ENCODE peak calls at places on chromosomes 7 and 10, in nine cellular contexts. One of them, this sample, is unnamed.

GRCh38 chr7:49776994-49777393 is 3.6 kb downstream of the VWC2 start:
- DNase-seq in NCI-H82: peak
- DNase-seq in stromal cell of bone marrow: no peak
- DNase-seq in adipocyte: no peak
- DNase-seq in substantia nigra: no peak
- DNase-seq in activated CD8-positive, alpha-beta memory T cell treated with anti-CD3 and anti-CD28 coated beads for 1 hour: no peak
- DNase-seq in heart left ventricle: peak
- DNase-seq in endothelial cell of umbilical vein: no peak
- DNase-seq in posterior vena cava: no peak
- DNase-seq in this sample: no peak

GRCh38 chr7:73844848-73845460 is 2.6 kb upstream of the METTL27 start:
- DNase-seq in NCI-H82: no peak
- DNase-seq in heart left ventricle: no peak
- DNase-seq in endothelial cell of umbilical vein: no peak
- DNase-seq in stromal cell of bone marrow: no peak
- DNase-seq in adipocyte: peak
- DNase-seq in activated CD8-positive, alpha-beta memory T cell treated with anti-CD3 and anti-CD28 coated beads for 1 hour: no peak
- DNase-seq in substantia nigra: no peak
- DNase-seq in posterior vena cava: no peak
- DNase-seq in this sample: no peak

GRCh38 chr10:49441488-49442476 is 45.9 kb upstream of the DRGX start:
- DNase-seq in posterior vena cava: no peak
- DNase-seq in heart left ventricle: no peak
- DNase-seq in adipocyte: no peak
- DNase-seq in activated CD8-positive, alpha-beta memory T cell treated with anti-CD3 and anti-CD28 coated beads for 1 hour: no peak
- DNase-seq in endothelial cell of umbilical vein: no peak
- DNase-seq in stromal cell of bone marrow: no peak
- DNase-seq in substantia nigra: no peak
- DNase-seq in NCI-H82: no peak
- DNase-seq in this sample: no peak

GRCh38 chr10:115992554-115992953 is 280.5 kb downstream of the GFRA1 start:
- DNase-seq in heart left ventricle: no peak
- DNase-seq in activated CD8-positive, alpha-beta memory T cell treated with anti-CD3 and anti-CD28 coated beads for 1 hour: no peak
- DNase-seq in NCI-H82: no peak
- DNase-seq in adipocyte: no peak
- DNase-seq in endothelial cell of umbilical vein: no peak
- DNase-seq in posterior vena cava: no peak
- DNase-seq in stromal cell of bone marrow: no peak
- DNase-seq in substantia nigra: no peak
- DNase-seq in this sample: no peak

GRCh38 chr10:102814873-102815661 is 22.1 kb downstream of the CYP17A1 start:
- DNase-seq in substantia nigra: no peak
- DNase-seq in posterior vena cava: peak
- DNase-seq in heart left ventricle: peak
- DNase-seq in activated CD8-positive, alpha-beta memory T cell treated with anti-CD3 and anti-CD28 coated beads for 1 hour: no peak
- DNase-seq in adipocyte: no peak
- DNase-seq in NCI-H82: no peak
- DNase-seq in endothelial cell of umbilical vein: peak
- DNase-seq in stromal cell of bone marrow: no peak
- DNase-seq in this sample: no peak

GRCh38 chr7:4014649-4015048 is 667.4 kb upstream of the FOXK1 start:
- DNase-seq in endothelial cell of umbilical vein: no peak
- DNase-seq in stromal cell of bone marrow: no peak
- DNase-seq in adipocyte: no peak
- DNase-seq in substantia nigra: no peak
- DNase-seq in activated CD8-positive, alpha-beta memory T cell treated with anti-CD3 and anti-CD28 coated beads for 1 hour: no peak
- DNase-seq in heart left ventricle: no peak
- DNase-seq in NCI-H82: no peak
- DNase-seq in posterior vena cava: no peak
- DNase-seq in this sample: no peak

GRCh38 chr7:50869108-50869716 is 86.5 kb upstream of the GRB10 start:
- DNase-seq in stromal cell of bone marrow: peak
- DNase-seq in heart left ventricle: peak
- DNase-seq in endothelial cell of umbilical vein: peak
- DNase-seq in substantia nigra: peak
- DNase-seq in activated CD8-positive, alpha-beta memory T cell treated with anti-CD3 and anti-CD28 coated beads for 1 hour: no peak
- DNase-seq in adipocyte: peak
- DNase-seq in posterior vena cava: no peak
- DNase-seq in NCI-H82: no peak
- DNase-seq in this sample: peak

GRCh38 chr10:53111529-53111928 is 338.9 kb upstream of the MBL2 start:
- DNase-seq in stromal cell of bone marrow: no peak
- DNase-seq in endothelial cell of umbilical vein: no peak
- DNase-seq in substantia nigra: no peak
- DNase-seq in heart left ventricle: no peak
- DNase-seq in posterior vena cava: no peak
- DNase-seq in NCI-H82: no peak
- DNase-seq in activated CD8-positive, alpha-beta memory T cell treated with anti-CD3 and anti-CD28 coated beads for 1 hour: no peak
- DNase-seq in adipocyte: no peak
- DNase-seq in this sample: no peak

GRCh38 chr7:128902761-128903585 is 7.5 kb downstream of the KCP start:
- DNase-seq in heart left ventricle: no peak
- DNase-seq in posterior vena cava: peak
- DNase-seq in endothelial cell of umbilical vein: no peak
- DNase-seq in adipocyte: no peak
- DNase-seq in NCI-H82: no peak
- DNase-seq in stromal cell of bone marrow: peak
- DNase-seq in substantia nigra: no peak
- DNase-seq in activated CD8-positive, alpha-beta memory T cell treated with anti-CD3 and anti-CD28 coated beads for 1 hour: no peak
- DNase-seq in this sample: no peak

GRCh38 chr10:97024181-97025073 is 161.3 kb downstream of the SLIT1 start:
- DNase-seq in heart left ventricle: peak
- DNase-seq in activated CD8-positive, alpha-beta memory T cell treated with anti-CD3 and anti-CD28 coated beads for 1 hour: no peak
- DNase-seq in stromal cell of bone marrow: no peak
- DNase-seq in endothelial cell of umbilical vein: peak
- DNase-seq in posterior vena cava: peak
- DNase-seq in substantia nigra: no peak
- DNase-seq in NCI-H82: no peak
- DNase-seq in adipocyte: peak
- DNase-seq in this sample: no peak

GRCh38 chr7:83579740-83580139 is 69.2 kb downstream of the SEMA3E start:
- DNase-seq in posterior vena cava: no peak
- DNase-seq in adipocyte: peak
- DNase-seq in heart left ventricle: no peak
- DNase-seq in activated CD8-positive, alpha-beta memory T cell treated with anti-CD3 and anti-CD28 coated beads for 1 hour: no peak
- DNase-seq in stromal cell of bone marrow: peak
- DNase-seq in substantia nigra: no peak
- DNase-seq in NCI-H82: no peak
- DNase-seq in endothelial cell of umbilical vein: peak
- DNase-seq in this sample: no peak

GRCh38 chr10:14032406-14032998 is 298.2 kb downstream of the FRMD4A start:
- DNase-seq in stromal cell of bone marrow: no peak
- DNase-seq in NCI-H82: peak
- DNase-seq in activated CD8-positive, alpha-beta memory T cell treated with anti-CD3 and anti-CD28 coated beads for 1 hour: peak
- DNase-seq in heart left ventricle: peak
- DNase-seq in endothelial cell of umbilical vein: peak
- DNase-seq in substantia nigra: no peak
- DNase-seq in adipocyte: no peak
- DNase-seq in posterior vena cava: no peak
- DNase-seq in this sample: no peak

GRCh38 chr10:114271779-114272167 is 32.7 kb downstream of the VWA2 start:
- DNase-seq in adipocyte: peak
- DNase-seq in activated CD8-positive, alpha-beta memory T cell treated with anti-CD3 and anti-CD28 coated beads for 1 hour: no peak
- DNase-seq in stromal cell of bone marrow: peak
- DNase-seq in substantia nigra: no peak
- DNase-seq in heart left ventricle: peak
- DNase-seq in endothelial cell of umbilical vein: peak
- DNase-seq in posterior vena cava: peak
- DNase-seq in NCI-H82: no peak
- DNase-seq in this sample: no peak

GRCh38 chr10:24822557-24822956 is 98.9 kb upstream of the ARHGAP21 start:
- DNase-seq in activated CD8-positive, alpha-beta memory T cell treated with anti-CD3 and anti-CD28 coated beads for 1 hour: no peak
- DNase-seq in endothelial cell of umbilical vein: no peak
- DNase-seq in stromal cell of bone marrow: no peak
- DNase-seq in adipocyte: no peak
- DNase-seq in substantia nigra: no peak
- DNase-seq in heart left ventricle: no peak
- DNase-seq in NCI-H82: no peak
- DNase-seq in posterior vena cava: no peak
- DNase-seq in this sample: peak

GRCh38 chr7:78226059-78226658 is 427.6 kb downstream of the PHTF2 start:
- DNase-seq in substantia nigra: no peak
- DNase-seq in stromal cell of bone marrow: peak
- DNase-seq in posterior vena cava: peak
- DNase-seq in adipocyte: peak
- DNase-seq in activated CD8-positive, alpha-beta memory T cell treated with anti-CD3 and anti-CD28 coated beads for 1 hour: no peak
- DNase-seq in heart left ventricle: peak
- DNase-seq in NCI-H82: peak
- DNase-seq in endothelial cell of umbilical vein: peak
- DNase-seq in this sample: no peak

GRCh38 chr10:30831401-30831800 is 200.3 kb downstream of the ZNF438 start:
- DNase-seq in endothelial cell of umbilical vein: no peak
- DNase-seq in heart left ventricle: no peak
- DNase-seq in stromal cell of bone marrow: no peak
- DNase-seq in activated CD8-positive, alpha-beta memory T cell treated with anti-CD3 and anti-CD28 coated beads for 1 hour: no peak
- DNase-seq in substantia nigra: no peak
- DNase-seq in adipocyte: no peak
- DNase-seq in posterior vena cava: no peak
- DNase-seq in NCI-H82: no peak
- DNase-seq in this sample: no peak

GRCh38 chr7:13989138-13989943 is at the start of gene ETV1:
- DNase-seq in posterior vena cava: peak
- DNase-seq in substantia nigra: peak
- DNase-seq in activated CD8-positive, alpha-beta memory T cell treated with anti-CD3 and anti-CD28 coated beads for 1 hour: no peak
- DNase-seq in stromal cell of bone marrow: peak
- DNase-seq in NCI-H82: peak
- DNase-seq in endothelial cell of umbilical vein: peak
- DNase-seq in heart left ventricle: peak
- DNase-seq in adipocyte: peak
- DNase-seq in this sample: peak

GRCh38 chr10:25689346-25690095 is 244.5 kb upstream of the MYO3A start:
- DNase-seq in substantia nigra: no peak
- DNase-seq in adipocyte: no peak
- DNase-seq in heart left ventricle: no peak
- DNase-seq in NCI-H82: no peak
- DNase-seq in activated CD8-positive, alpha-beta memory T cell treated with anti-CD3 and anti-CD28 coated beads for 1 hour: no peak
- DNase-seq in posterior vena cava: no peak
- DNase-seq in stromal cell of bone marrow: no peak
- DNase-seq in endothelial cell of umbilical vein: no peak
- DNase-seq in this sample: no peak

GRCh38 chr7:74033372-74034311 is 5.7 kb downstream of the ELN start:
- DNase-seq in activated CD8-positive, alpha-beta memory T cell treated with anti-CD3 and anti-CD28 coated beads for 1 hour: no peak
- DNase-seq in substantia nigra: peak
- DNase-seq in heart left ventricle: peak
- DNase-seq in endothelial cell of umbilical vein: no peak
- DNase-seq in adipocyte: peak
- DNase-seq in stromal cell of bone marrow: peak
- DNase-seq in posterior vena cava: peak
- DNase-seq in NCI-H82: no peak
- DNase-seq in this sample: no peak

GRCh38 chr7:130297628-130298027 is 4.7 kb downstream of the CPA4 start:
- DNase-seq in NCI-H82: no peak
- DNase-seq in posterior vena cava: no peak
- DNase-seq in stromal cell of bone marrow: no peak
- DNase-seq in substantia nigra: no peak
- DNase-seq in activated CD8-positive, alpha-beta memory T cell treated with anti-CD3 and anti-CD28 coated beads for 1 hour: no peak
- DNase-seq in adipocyte: no peak
- DNase-seq in endothelial cell of umbilical vein: no peak
- DNase-seq in heart left ventricle: no peak
- DNase-seq in this sample: no peak

GRCh38 chr7:35477609-35478008 is 217.3 kb downstream of the HERPUD2 start:
- DNase-seq in heart left ventricle: no peak
- DNase-seq in NCI-H82: no peak
- DNase-seq in posterior vena cava: no peak
- DNase-seq in stromal cell of bone marrow: no peak
- DNase-seq in substantia nigra: no peak
- DNase-seq in endothelial cell of umbilical vein: no peak
- DNase-seq in adipocyte: no peak
- DNase-seq in activated CD8-positive, alpha-beta memory T cell treated with anti-CD3 and anti-CD28 coated beads for 1 hour: no peak
- DNase-seq in this sample: no peak

GRCh38 chr7:40673285-40673684 is 538.5 kb downstream of the SUGCT start:
- DNase-seq in adipocyte: peak
- DNase-seq in activated CD8-positive, alpha-beta memory T cell treated with anti-CD3 and anti-CD28 coated beads for 1 hour: no peak
- DNase-seq in NCI-H82: no peak
- DNase-seq in stromal cell of bone marrow: peak
- DNase-seq in posterior vena cava: no peak
- DNase-seq in heart left ventricle: no peak
- DNase-seq in substantia nigra: no peak
- DNase-seq in endothelial cell of umbilical vein: peak
- DNase-seq in this sample: no peak

GRCh38 chr10:48199580-48200377 is 74.7 kb downstream of the FRMPD2 start:
- DNase-seq in NCI-H82: no peak
- DNase-seq in adipocyte: peak
- DNase-seq in posterior vena cava: no peak
- DNase-seq in endothelial cell of umbilical vein: no peak
- DNase-seq in stromal cell of bone marrow: peak
- DNase-seq in heart left ventricle: no peak
- DNase-seq in substantia nigra: no peak
- DNase-seq in activated CD8-positive, alpha-beta memory T cell treated with anti-CD3 and anti-CD28 coated beads for 1 hour: no peak
- DNase-seq in this sample: no peak

GRCh38 chr10:45373003-45373782 is 823 bp upstream of the ALOX5 start:
- DNase-seq in stromal cell of bone marrow: no peak
- DNase-seq in endothelial cell of umbilical vein: no peak
- DNase-seq in adipocyte: no peak
- DNase-seq in posterior vena cava: peak
- DNase-seq in NCI-H82: peak
- DNase-seq in substantia nigra: no peak
- DNase-seq in activated CD8-positive, alpha-beta memory T cell treated with anti-CD3 and anti-CD28 coated beads for 1 hour: no peak
- DNase-seq in heart left ventricle: peak
- DNase-seq in this sample: no peak

GRCh38 chr7:117479480-117480224 is at the start of gene CFTR:
- DNase-seq in stromal cell of bone marrow: no peak
- DNase-seq in heart left ventricle: peak
- DNase-seq in posterior vena cava: peak
- DNase-seq in endothelial cell of umbilical vein: no peak
- DNase-seq in activated CD8-positive, alpha-beta memory T cell treated with anti-CD3 and anti-CD28 coated beads for 1 hour: no peak
- DNase-seq in NCI-H82: no peak
- DNase-seq in substantia nigra: no peak
- DNase-seq in adipocyte: peak
- DNase-seq in this sample: no peak

GRCh38 chr10:48811461-48811860 is 126.8 kb downstream of the WDFY4 start:
- DNase-seq in endothelial cell of umbilical vein: no peak
- DNase-seq in posterior vena cava: no peak
- DNase-seq in heart left ventricle: no peak
- DNase-seq in NCI-H82: no peak
- DNase-seq in adipocyte: no peak
- DNase-seq in substantia nigra: no peak
- DNase-seq in activated CD8-positive, alpha-beta memory T cell treated with anti-CD3 and anti-CD28 coated beads for 1 hour: no peak
- DNase-seq in stromal cell of bone marrow: no peak
- DNase-seq in this sample: no peak

GRCh38 chr7:66198461-66198860 is 6.7 kb upstream of the TPST1 start:
- DNase-seq in substantia nigra: no peak
- DNase-seq in adipocyte: no peak
- DNase-seq in posterior vena cava: peak
- DNase-seq in NCI-H82: no peak
- DNase-seq in activated CD8-positive, alpha-beta memory T cell treated with anti-CD3 and anti-CD28 coated beads for 1 hour: no peak
- DNase-seq in endothelial cell of umbilical vein: no peak
- DNase-seq in stromal cell of bone marrow: no peak
- DNase-seq in heart left ventricle: peak
- DNase-seq in this sample: no peak

GRCh38 chr10:35372329-35372728 is 36.0 kb downstream of the CCNY start:
- DNase-seq in heart left ventricle: peak
- DNase-seq in endothelial cell of umbilical vein: peak
- DNase-seq in posterior vena cava: no peak
- DNase-seq in adipocyte: no peak
- DNase-seq in NCI-H82: no peak
- DNase-seq in substantia nigra: no peak
- DNase-seq in activated CD8-positive, alpha-beta memory T cell treated with anti-CD3 and anti-CD28 coated beads for 1 hour: no peak
- DNase-seq in stromal cell of bone marrow: no peak
- DNase-seq in this sample: no peak